ENCODE peak calls at places on chromosomes 13 and 19, in nine cellular contexts. One of them, this sample, is unnamed.

GRCh38 chr13:111372651-111373425 is 52.4 kb downstream of the TEX29 start:
- DNase-seq in CD8-positive, alpha-beta T cell: no peak
- DNase-seq in left lung: no peak
- DNase-seq in neural progenitor cell: no peak
- DNase-seq in astrocyte: no peak
- DNase-seq in lung: peak
- DNase-seq in cardiac muscle cell: no peak
- DNase-seq in Peyer's patch: no peak
- DNase-seq in IMR-90: no peak
- DNase-seq in this sample: no peak

GRCh38 chr19:29587518-29587986 is 18.5 kb upstream of the POP4 start:
- DNase-seq in CD8-positive, alpha-beta T cell: peak
- DNase-seq in left lung: no peak
- DNase-seq in neural progenitor cell: no peak
- DNase-seq in astrocyte: no peak
- DNase-seq in lung: no peak
- DNase-seq in cardiac muscle cell: no peak
- DNase-seq in Peyer's patch: no peak
- DNase-seq in IMR-90: peak
- DNase-seq in this sample: no peak

GRCh38 chr13:100550433-100550832 is 38.2 kb downstream of the GGACT start:
- DNase-seq in CD8-positive, alpha-beta T cell: no peak
- DNase-seq in left lung: peak
- DNase-seq in neural progenitor cell: no peak
- DNase-seq in astrocyte: peak
- DNase-seq in lung: no peak
- DNase-seq in cardiac muscle cell: no peak
- DNase-seq in Peyer's patch: peak
- DNase-seq in IMR-90: peak
- DNase-seq in this sample: no peak

GRCh38 chr13:112885782-112886268 is 83.2 kb upstream of the MCF2L start:
- DNase-seq in CD8-positive, alpha-beta T cell: no peak
- DNase-seq in left lung: peak
- DNase-seq in neural progenitor cell: peak
- DNase-seq in astrocyte: peak
- DNase-seq in lung: peak
- DNase-seq in cardiac muscle cell: peak
- DNase-seq in Peyer's patch: peak
- DNase-seq in IMR-90: peak
- DNase-seq in this sample: no peak

GRCh38 chr13:98507060-98507797 is 69.7 kb downstream of the STK24 start:
- DNase-seq in CD8-positive, alpha-beta T cell: peak
- DNase-seq in left lung: no peak
- DNase-seq in neural progenitor cell: peak
- DNase-seq in astrocyte: peak
- DNase-seq in lung: peak
- DNase-seq in cardiac muscle cell: peak
- DNase-seq in Peyer's patch: peak
- DNase-seq in IMR-90: no peak
- DNase-seq in this sample: no peak

GRCh38 chr19:28130066-28130511 is 1082.9 kb downstream of the UQCRFS1 start:
- DNase-seq in CD8-positive, alpha-beta T cell: no peak
- DNase-seq in left lung: no peak
- DNase-seq in neural progenitor cell: peak
- DNase-seq in astrocyte: no peak
- DNase-seq in lung: no peak
- DNase-seq in cardiac muscle cell: peak
- DNase-seq in Peyer's patch: no peak
- DNase-seq in IMR-90: no peak
- DNase-seq in this sample: no peak

GRCh38 chr19:57566396-57567256 is 7.0 kb upstream of the ZNF550 start:
- DNase-seq in CD8-positive, alpha-beta T cell: peak
- DNase-seq in left lung: no peak
- DNase-seq in neural progenitor cell: peak
- DNase-seq in astrocyte: peak
- DNase-seq in lung: no peak
- DNase-seq in cardiac muscle cell: peak
- DNase-seq in Peyer's patch: no peak
- DNase-seq in IMR-90: peak
- DNase-seq in this sample: no peak

GRCh38 chr19:43300876-43301765 is 31.8 kb upstream of the PSG9 start:
- DNase-seq in CD8-positive, alpha-beta T cell: no peak
- DNase-seq in left lung: no peak
- DNase-seq in neural progenitor cell: no peak
- DNase-seq in astrocyte: no peak
- DNase-seq in lung: no peak
- DNase-seq in cardiac muscle cell: no peak
- DNase-seq in Peyer's patch: no peak
- DNase-seq in IMR-90: no peak
- DNase-seq in this sample: no peak

DNA sequence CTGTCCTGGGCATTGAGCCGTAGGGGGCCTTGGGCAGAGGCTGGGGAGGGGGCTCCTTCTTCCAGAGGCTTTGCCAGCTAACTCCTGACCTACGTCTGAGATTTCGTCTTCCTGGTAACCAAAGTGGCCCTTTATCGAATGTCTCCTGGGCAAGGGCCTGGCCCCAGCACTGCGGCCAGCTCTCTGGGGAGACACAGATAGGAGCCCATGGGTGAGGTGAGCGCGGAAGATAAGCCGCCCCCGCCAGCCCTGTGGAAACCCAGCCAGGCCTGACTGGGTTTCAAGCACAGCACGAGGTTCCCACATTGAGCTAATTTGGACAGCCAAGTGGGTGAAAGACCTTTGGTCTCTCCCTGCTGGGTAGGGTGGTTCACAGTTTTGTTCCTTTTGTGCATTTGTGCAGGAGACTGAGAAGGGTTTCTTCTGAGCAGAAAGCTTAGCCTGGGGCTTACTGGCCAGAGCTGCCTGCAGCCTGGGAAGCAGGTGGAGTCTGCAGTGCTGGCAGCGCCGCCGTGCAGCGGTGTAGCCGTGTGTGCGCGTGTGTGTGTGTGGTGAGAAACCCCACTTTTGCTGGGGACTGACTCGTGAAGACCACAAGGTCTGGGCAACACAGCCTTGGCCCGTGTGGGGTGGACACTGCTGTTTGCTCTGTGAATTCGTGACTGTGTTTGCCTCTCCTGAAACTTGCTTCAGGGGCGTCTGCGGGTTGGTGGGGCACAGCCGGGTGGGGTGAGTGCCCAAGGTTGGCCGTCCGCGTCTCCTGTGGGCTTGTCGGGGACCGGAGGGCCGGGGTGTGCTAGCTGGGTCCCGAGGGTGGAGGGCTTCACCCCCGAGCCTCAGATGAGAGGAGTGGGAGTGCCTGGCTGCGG is 2.5 kb downstream of the BSG start:
- DNase-seq in CD8-positive, alpha-beta T cell: no peak
- DNase-seq in left lung: peak
- DNase-seq in neural progenitor cell: peak
- DNase-seq in astrocyte: peak
- DNase-seq in lung: no peak
- DNase-seq in cardiac muscle cell: peak
- DNase-seq in Peyer's patch: no peak
- DNase-seq in IMR-90: peak
- DNase-seq in this sample: peak
- H3K27ac ChIP-seq in CD8-positive, alpha-beta T cell: no peak
- H3K27ac ChIP-seq in left lung: no peak
- H3K27ac ChIP-seq in neural progenitor cell: peak
- H3K27ac ChIP-seq in astrocyte: no peak
- H3K27ac ChIP-seq in lung: no peak
- H3K27ac ChIP-seq in cardiac muscle cell: peak
- H3K27ac ChIP-seq in Peyer's patch: no peak
- H3K27ac ChIP-seq in IMR-90: peak
- H3K27ac ChIP-seq in this sample: peak

GRCh38 chr13:33197551-33197971 is 88.0 kb downstream of the STARD13 start:
- DNase-seq in CD8-positive, alpha-beta T cell: no peak
- DNase-seq in left lung: peak
- DNase-seq in neural progenitor cell: no peak
- DNase-seq in astrocyte: no peak
- DNase-seq in lung: no peak
- DNase-seq in cardiac muscle cell: no peak
- DNase-seq in Peyer's patch: no peak
- DNase-seq in IMR-90: no peak
- DNase-seq in this sample: no peak
- H3K27ac ChIP-seq in CD8-positive, alpha-beta T cell: no peak
- H3K27ac ChIP-seq in left lung: no peak
- H3K27ac ChIP-seq in neural progenitor cell: no peak
- H3K27ac ChIP-seq in astrocyte: no peak
- H3K27ac ChIP-seq in lung: peak
- H3K27ac ChIP-seq in cardiac muscle cell: no peak
- H3K27ac ChIP-seq in Peyer's patch: no peak
- H3K27ac ChIP-seq in IMR-90: peak
- H3K27ac ChIP-seq in this sample: no peak

GRCh38 chr19:16506961-16507360 is 10.8 kb downstream of the C19orf44 start:
- DNase-seq in CD8-positive, alpha-beta T cell: no peak
- DNase-seq in left lung: no peak
- DNase-seq in neural progenitor cell: no peak
- DNase-seq in astrocyte: no peak
- DNase-seq in lung: no peak
- DNase-seq in cardiac muscle cell: no peak
- DNase-seq in Peyer's patch: no peak
- DNase-seq in IMR-90: no peak
- DNase-seq in this sample: no peak

GRCh38 chr19:16514383-16515019 is 18.3 kb downstream of the C19orf44 start:
- DNase-seq in CD8-positive, alpha-beta T cell: no peak
- DNase-seq in left lung: no peak
- DNase-seq in neural progenitor cell: no peak
- DNase-seq in astrocyte: no peak
- DNase-seq in lung: no peak
- DNase-seq in cardiac muscle cell: no peak
- DNase-seq in Peyer's patch: no peak
- DNase-seq in IMR-90: no peak
- DNase-seq in this sample: no peak

GRCh38 chr19:16508546-16508945 is 12.4 kb downstream of the C19orf44 start:
- DNase-seq in CD8-positive, alpha-beta T cell: no peak
- DNase-seq in left lung: no peak
- DNase-seq in neural progenitor cell: no peak
- DNase-seq in astrocyte: no peak
- DNase-seq in lung: no peak
- DNase-seq in cardiac muscle cell: no peak
- DNase-seq in Peyer's patch: no peak
- DNase-seq in IMR-90: no peak
- DNase-seq in this sample: no peak

GRCh38 chr19:16504271-16504670 is 8.1 kb downstream of the C19orf44 start:
- DNase-seq in CD8-positive, alpha-beta T cell: no peak
- DNase-seq in left lung: no peak
- DNase-seq in neural progenitor cell: no peak
- DNase-seq in astrocyte: no peak
- DNase-seq in lung: no peak
- DNase-seq in cardiac muscle cell: no peak
- DNase-seq in Peyer's patch: no peak
- DNase-seq in IMR-90: no peak
- DNase-seq in this sample: no peak

GRCh38 chr19:16509141-16510061 is 13.2 kb downstream of the C19orf44 start:
- DNase-seq in CD8-positive, alpha-beta T cell: no peak
- DNase-seq in left lung: no peak
- DNase-seq in neural progenitor cell: no peak
- DNase-seq in astrocyte: peak
- DNase-seq in lung: no peak
- DNase-seq in cardiac muscle cell: no peak
- DNase-seq in Peyer's patch: no peak
- DNase-seq in IMR-90: peak
- DNase-seq in this sample: no peak
- H3K27ac ChIP-seq in CD8-positive, alpha-beta T cell: no peak
- H3K27ac ChIP-seq in left lung: peak
- H3K27ac ChIP-seq in neural progenitor cell: no peak
- H3K27ac ChIP-seq in astrocyte: peak
- H3K27ac ChIP-seq in lung: peak
- H3K27ac ChIP-seq in cardiac muscle cell: no peak
- H3K27ac ChIP-seq in Peyer's patch: no peak
- H3K27ac ChIP-seq in IMR-90: peak
- H3K27ac ChIP-seq in this sample: no peak

GRCh38 chr13:51221674-51222509 is at the start of gene FAM124A:
- DNase-seq in CD8-positive, alpha-beta T cell: no peak
- DNase-seq in left lung: no peak
- DNase-seq in neural progenitor cell: peak
- DNase-seq in astrocyte: no peak
- DNase-seq in lung: no peak
- DNase-seq in cardiac muscle cell: peak
- DNase-seq in Peyer's patch: peak
- DNase-seq in IMR-90: peak
- DNase-seq in this sample: no peak

GRCh38 chr13:51221108-51221507 is 1.1 kb upstream of the FAM124A start:
- DNase-seq in CD8-positive, alpha-beta T cell: no peak
- DNase-seq in left lung: no peak
- DNase-seq in neural progenitor cell: no peak
- DNase-seq in astrocyte: no peak
- DNase-seq in lung: no peak
- DNase-seq in cardiac muscle cell: no peak
- DNase-seq in Peyer's patch: no peak
- DNase-seq in IMR-90: no peak
- DNase-seq in this sample: no peak

GRCh38 chr13:51225034-51225433 is 2.8 kb downstream of the FAM124A start:
- DNase-seq in CD8-positive, alpha-beta T cell: no peak
- DNase-seq in left lung: no peak
- DNase-seq in neural progenitor cell: no peak
- DNase-seq in astrocyte: no peak
- DNase-seq in lung: no peak
- DNase-seq in cardiac muscle cell: no peak
- DNase-seq in Peyer's patch: no peak
- DNase-seq in IMR-90: no peak
- DNase-seq in this sample: no peak

GRCh38 chr13:51222510-51223283 is 499 bp downstream of the FAM124A start:
- DNase-seq in CD8-positive, alpha-beta T cell: no peak
- DNase-seq in left lung: peak
- DNase-seq in neural progenitor cell: peak
- DNase-seq in astrocyte: no peak
- DNase-seq in lung: no peak
- DNase-seq in cardiac muscle cell: peak
- DNase-seq in Peyer's patch: no peak
- DNase-seq in IMR-90: no peak
- DNase-seq in this sample: no peak

DNA sequence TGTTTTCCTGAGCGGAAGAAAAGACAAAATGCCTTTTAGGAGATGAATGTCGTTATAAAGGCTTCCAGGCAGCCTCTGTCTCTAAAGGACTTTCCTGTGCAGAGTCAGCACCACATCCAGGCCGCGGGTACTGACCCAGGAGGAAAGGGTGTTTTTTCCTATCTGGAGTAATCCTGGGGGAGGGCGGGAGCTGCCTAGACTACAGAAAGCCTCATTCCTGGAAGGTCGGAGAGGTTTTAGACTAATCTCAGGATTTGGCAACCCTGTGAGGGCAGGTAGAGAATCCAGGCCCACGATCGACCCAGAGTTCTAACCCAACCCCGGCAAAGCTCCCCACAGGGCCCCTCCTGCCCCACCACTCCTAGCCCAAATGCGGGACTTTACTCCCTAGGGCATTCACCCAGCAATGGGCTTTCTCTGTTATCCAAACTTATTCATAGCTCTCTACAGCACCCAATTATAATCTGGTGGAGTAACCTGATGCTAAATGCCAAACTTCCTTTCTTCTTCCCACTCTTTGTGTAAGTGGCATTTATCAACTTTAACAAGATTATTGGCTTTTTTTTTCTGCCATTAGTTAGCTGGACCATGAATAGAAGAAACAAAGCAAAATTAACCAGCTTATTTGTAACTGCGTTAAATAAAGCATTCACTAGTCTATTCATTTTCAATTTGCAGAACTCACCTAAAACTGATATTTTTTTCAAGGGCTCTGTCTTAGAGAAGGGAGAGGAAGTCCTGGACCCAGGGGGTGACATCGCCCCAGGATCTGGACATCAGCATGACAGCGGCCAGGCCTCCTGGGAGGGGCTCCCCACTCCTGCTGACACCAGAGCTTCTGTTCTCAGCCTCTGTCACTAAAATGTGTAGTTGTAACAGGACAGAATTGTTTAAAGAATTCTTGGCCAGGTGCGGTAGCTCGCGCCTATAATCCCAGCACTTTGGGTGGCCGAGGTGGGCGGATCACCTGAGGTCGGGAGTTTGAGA is 1.4 kb downstream of the FAM124A start:
- DNase-seq in CD8-positive, alpha-beta T cell: no peak
- DNase-seq in left lung: no peak
- DNase-seq in neural progenitor cell: peak
- DNase-seq in astrocyte: no peak
- DNase-seq in lung: no peak
- DNase-seq in cardiac muscle cell: no peak
- DNase-seq in Peyer's patch: no peak
- DNase-seq in IMR-90: no peak
- DNase-seq in this sample: no peak
- H3K27ac ChIP-seq in CD8-positive, alpha-beta T cell: no peak
- H3K27ac ChIP-seq in left lung: no peak
- H3K27ac ChIP-seq in neural progenitor cell: peak
- H3K27ac ChIP-seq in astrocyte: no peak
- H3K27ac ChIP-seq in lung: no peak
- H3K27ac ChIP-seq in cardiac muscle cell: no peak
- H3K27ac ChIP-seq in Peyer's patch: no peak
- H3K27ac ChIP-seq in IMR-90: no peak
- H3K27ac ChIP-seq in this sample: peak

This sample was measured in caudate nucleus.